ENCODE peak calls at places on chromosomes 7 and 10, in ten cellular contexts. One of them, this sample, is unnamed.

GRCh38 chr10:42958142-42958868 is 118.6 kb upstream of the RET start:
- DNase-seq in NCI-H1105 treated with DMSO at 0.1 percent for 48 hours: no peak
- DNase-seq in amniotic epithelial cell: no peak
- DNase-seq in uterus: no peak
- DNase-seq in Calu3: no peak
- DNase-seq in heart left ventricle: no peak
- DNase-seq in neural progenitor cell: no peak
- DNase-seq in HAP-1: no peak
- DNase-seq in central memory CD4-positive, alpha-beta T cell: no peak
- DNase-seq in stomach: peak
- DNase-seq in this sample: no peak

GRCh38 chr10:124345521-124345920 is 73.2 kb downstream of the OAT start:
- DNase-seq in NCI-H1105 treated with DMSO at 0.1 percent for 48 hours: no peak
- DNase-seq in amniotic epithelial cell: no peak
- DNase-seq in uterus: no peak
- DNase-seq in Calu3: no peak
- DNase-seq in heart left ventricle: no peak
- DNase-seq in neural progenitor cell: no peak
- DNase-seq in HAP-1: no peak
- DNase-seq in central memory CD4-positive, alpha-beta T cell: no peak
- DNase-seq in stomach: no peak
- DNase-seq in this sample: no peak

GRCh38 chr10:132459252-132460028 is 62.4 kb downstream of the PWWP2B start:
- DNase-seq in NCI-H1105 treated with DMSO at 0.1 percent for 48 hours: no peak
- DNase-seq in amniotic epithelial cell: no peak
- DNase-seq in uterus: peak
- DNase-seq in Calu3: no peak
- DNase-seq in heart left ventricle: peak
- DNase-seq in neural progenitor cell: no peak
- DNase-seq in HAP-1: no peak
- DNase-seq in central memory CD4-positive, alpha-beta T cell: no peak
- DNase-seq in stomach: peak
- DNase-seq in this sample: no peak

GRCh38 chr7:48098846-48099245 is 9.8 kb downstream of the UPP1 start:
- DNase-seq in NCI-H1105 treated with DMSO at 0.1 percent for 48 hours: no peak
- DNase-seq in amniotic epithelial cell: peak
- DNase-seq in uterus: no peak
- DNase-seq in Calu3: no peak
- DNase-seq in heart left ventricle: no peak
- DNase-seq in neural progenitor cell: no peak
- DNase-seq in HAP-1: no peak
- DNase-seq in central memory CD4-positive, alpha-beta T cell: no peak
- DNase-seq in stomach: no peak
- DNase-seq in this sample: no peak

GRCh38 chr10:82691211-82691610 is 816.2 kb downstream of the NRG3 start:
- DNase-seq in NCI-H1105 treated with DMSO at 0.1 percent for 48 hours: no peak
- DNase-seq in amniotic epithelial cell: peak
- DNase-seq in uterus: no peak
- DNase-seq in Calu3: no peak
- DNase-seq in heart left ventricle: no peak
- DNase-seq in neural progenitor cell: no peak
- DNase-seq in HAP-1: no peak
- DNase-seq in central memory CD4-positive, alpha-beta T cell: no peak
- DNase-seq in stomach: no peak
- DNase-seq in this sample: no peak

GRCh38 chr7:156168434-156168833 is 356.2 kb upstream of the SHH start:
- DNase-seq in NCI-H1105 treated with DMSO at 0.1 percent for 48 hours: no peak
- DNase-seq in amniotic epithelial cell: no peak
- DNase-seq in uterus: no peak
- DNase-seq in Calu3: no peak
- DNase-seq in heart left ventricle: no peak
- DNase-seq in neural progenitor cell: no peak
- DNase-seq in HAP-1: no peak
- DNase-seq in central memory CD4-positive, alpha-beta T cell: no peak
- DNase-seq in stomach: no peak
- DNase-seq in this sample: no peak

GRCh38 chr7:41886906-41887311 is 184.0 kb upstream of the INHBA start:
- DNase-seq in NCI-H1105 treated with DMSO at 0.1 percent for 48 hours: no peak
- DNase-seq in amniotic epithelial cell: peak
- DNase-seq in uterus: peak
- DNase-seq in Calu3: no peak
- DNase-seq in heart left ventricle: peak
- DNase-seq in neural progenitor cell: no peak
- DNase-seq in HAP-1: no peak
- DNase-seq in central memory CD4-positive, alpha-beta T cell: no peak
- DNase-seq in stomach: peak
- DNase-seq in this sample: peak

GRCh38 chr10:50937230-50937907 is 51.9 kb upstream of the A1CF start:
- DNase-seq in NCI-H1105 treated with DMSO at 0.1 percent for 48 hours: no peak
- DNase-seq in amniotic epithelial cell: peak
- DNase-seq in uterus: no peak
- DNase-seq in Calu3: peak
- DNase-seq in heart left ventricle: no peak
- DNase-seq in neural progenitor cell: peak
- DNase-seq in HAP-1: peak
- DNase-seq in central memory CD4-positive, alpha-beta T cell: no peak
- DNase-seq in stomach: no peak
- DNase-seq in this sample: peak

GRCh38 chr7:148524479-148525173 is 65.9 kb upstream of the C7orf33 start:
- DNase-seq in NCI-H1105 treated with DMSO at 0.1 percent for 48 hours: no peak
- DNase-seq in amniotic epithelial cell: no peak
- DNase-seq in uterus: no peak
- DNase-seq in Calu3: no peak
- DNase-seq in heart left ventricle: no peak
- DNase-seq in neural progenitor cell: no peak
- DNase-seq in HAP-1: no peak
- DNase-seq in central memory CD4-positive, alpha-beta T cell: no peak
- DNase-seq in stomach: no peak
- DNase-seq in this sample: no peak

GRCh38 chr7:100431286-100431735 is 1.7 kb downstream of the MEPCE start:
- DNase-seq in NCI-H1105 treated with DMSO at 0.1 percent for 48 hours: no peak
- DNase-seq in amniotic epithelial cell: no peak
- DNase-seq in uterus: no peak
- DNase-seq in Calu3: no peak
- DNase-seq in heart left ventricle: no peak
- DNase-seq in neural progenitor cell: no peak
- DNase-seq in HAP-1: no peak
- DNase-seq in central memory CD4-positive, alpha-beta T cell: no peak
- DNase-seq in stomach: no peak
- DNase-seq in this sample: no peak

GRCh38 chr7:74173074-74173473 is 1.1 kb upstream of the EIF4H start:
- DNase-seq in NCI-H1105 treated with DMSO at 0.1 percent for 48 hours: peak
- DNase-seq in amniotic epithelial cell: no peak
- DNase-seq in uterus: no peak
- DNase-seq in Calu3: no peak
- DNase-seq in heart left ventricle: no peak
- DNase-seq in neural progenitor cell: no peak
- DNase-seq in HAP-1: no peak
- DNase-seq in central memory CD4-positive, alpha-beta T cell: no peak
- DNase-seq in stomach: peak
- DNase-seq in this sample: peak

GRCh38 chr7:106071999-106072714 is 40.0 kb downstream of the SYPL1 start:
- DNase-seq in NCI-H1105 treated with DMSO at 0.1 percent for 48 hours: peak
- DNase-seq in amniotic epithelial cell: peak
- DNase-seq in uterus: peak
- DNase-seq in Calu3: no peak
- DNase-seq in heart left ventricle: no peak
- DNase-seq in neural progenitor cell: no peak
- DNase-seq in HAP-1: no peak
- DNase-seq in central memory CD4-positive, alpha-beta T cell: no peak
- DNase-seq in stomach: peak
- DNase-seq in this sample: no peak

GRCh38 chr10:98149858-98150257 is 15.4 kb downstream of the R3HCC1L start:
- DNase-seq in NCI-H1105 treated with DMSO at 0.1 percent for 48 hours: no peak
- DNase-seq in amniotic epithelial cell: no peak
- DNase-seq in uterus: no peak
- DNase-seq in Calu3: no peak
- DNase-seq in heart left ventricle: no peak
- DNase-seq in neural progenitor cell: no peak
- DNase-seq in HAP-1: no peak
- DNase-seq in central memory CD4-positive, alpha-beta T cell: no peak
- DNase-seq in stomach: no peak
- DNase-seq in this sample: no peak

GRCh38 chr7:388461-388960 is 98.5 kb downstream of the FOXL3 start:
- DNase-seq in NCI-H1105 treated with DMSO at 0.1 percent for 48 hours: no peak
- DNase-seq in amniotic epithelial cell: no peak
- DNase-seq in uterus: no peak
- DNase-seq in Calu3: no peak
- DNase-seq in heart left ventricle: peak
- DNase-seq in neural progenitor cell: no peak
- DNase-seq in HAP-1: no peak
- DNase-seq in central memory CD4-positive, alpha-beta T cell: no peak
- DNase-seq in stomach: peak
- DNase-seq in this sample: peak

GRCh38 chr7:82230826-82231581 is 212.6 kb downstream of the CACNA2D1 start:
- DNase-seq in NCI-H1105 treated with DMSO at 0.1 percent for 48 hours: peak
- DNase-seq in amniotic epithelial cell: no peak
- DNase-seq in uterus: no peak
- DNase-seq in Calu3: no peak
- DNase-seq in heart left ventricle: no peak
- DNase-seq in neural progenitor cell: no peak
- DNase-seq in HAP-1: no peak
- DNase-seq in central memory CD4-positive, alpha-beta T cell: no peak
- DNase-seq in stomach: no peak
- DNase-seq in this sample: no peak

GRCh38 chr7:120615703-120616102 is 242.2 kb downstream of the TSPAN12 start:
- DNase-seq in NCI-H1105 treated with DMSO at 0.1 percent for 48 hours: no peak
- DNase-seq in amniotic epithelial cell: no peak
- DNase-seq in uterus: no peak
- DNase-seq in Calu3: no peak
- DNase-seq in heart left ventricle: no peak
- DNase-seq in neural progenitor cell: no peak
- DNase-seq in HAP-1: no peak
- DNase-seq in central memory CD4-positive, alpha-beta T cell: no peak
- DNase-seq in stomach: no peak
- DNase-seq in this sample: no peak

GRCh38 chr10:60282771-60283353 is 106.8 kb downstream of the ANK3 start:
- DNase-seq in NCI-H1105 treated with DMSO at 0.1 percent for 48 hours: no peak
- DNase-seq in amniotic epithelial cell: no peak
- DNase-seq in uterus: no peak
- DNase-seq in Calu3: peak
- DNase-seq in heart left ventricle: no peak
- DNase-seq in neural progenitor cell: no peak
- DNase-seq in HAP-1: no peak
- DNase-seq in central memory CD4-positive, alpha-beta T cell: no peak
- DNase-seq in stomach: no peak
- DNase-seq in this sample: peak

GRCh38 chr10:132408823-132409666 is 12.0 kb downstream of the PWWP2B start:
- DNase-seq in NCI-H1105 treated with DMSO at 0.1 percent for 48 hours: no peak
- DNase-seq in amniotic epithelial cell: no peak
- DNase-seq in uterus: no peak
- DNase-seq in Calu3: peak
- DNase-seq in heart left ventricle: no peak
- DNase-seq in neural progenitor cell: no peak
- DNase-seq in HAP-1: no peak
- DNase-seq in central memory CD4-positive, alpha-beta T cell: no peak
- DNase-seq in stomach: peak
- DNase-seq in this sample: no peak

GRCh38 chr10:50625663-50626062 is 1.9 kb upstream of the SGMS1 start:
- DNase-seq in NCI-H1105 treated with DMSO at 0.1 percent for 48 hours: no peak
- DNase-seq in amniotic epithelial cell: peak
- DNase-seq in uterus: no peak
- DNase-seq in Calu3: no peak
- DNase-seq in heart left ventricle: no peak
- DNase-seq in neural progenitor cell: peak
- DNase-seq in HAP-1: peak
- DNase-seq in central memory CD4-positive, alpha-beta T cell: no peak
- DNase-seq in stomach: no peak
- DNase-seq in this sample: no peak

GRCh38 chr7:24931787-24932186 is 48.2 kb downstream of the OSBPL3 start:
- DNase-seq in NCI-H1105 treated with DMSO at 0.1 percent for 48 hours: no peak
- DNase-seq in amniotic epithelial cell: no peak
- DNase-seq in uterus: no peak
- DNase-seq in Calu3: no peak
- DNase-seq in heart left ventricle: no peak
- DNase-seq in neural progenitor cell: no peak
- DNase-seq in HAP-1: peak
- DNase-seq in central memory CD4-positive, alpha-beta T cell: no peak
- DNase-seq in stomach: no peak
- DNase-seq in this sample: no peak

This sample was measured in Daoy.